ENCODE peak calls at places on chromosome 12, in four cellular contexts. C, L, W and O are unnamed samples. For H3K4me1, the result is how much of the 10 kb centered on the place peaks cover.

GRCh38 chr12:53659011-53659551 is 16.8 kb downstream of the ATP5MC2 start:
- DNase-seq in C (no peak), L (peak), W (peak), O (peak)

GRCh38 chr12:123118397-123118945 is 32.4 kb downstream of the PITPNM2 start:
- DNase-seq in C (no peak), L (no peak), W (no peak), O (no peak)

GRCh38 chr12:120799417-120800045 is 73.9 kb downstream of the ACADS start:
- DNase-seq in C (peak), L (no peak), W (no peak), O (no peak)

GRCh38 chr12:13342971-13343370 is 146.4 kb downstream of the EMP1 start:
- DNase-seq in C (no peak), L (no peak), W (no peak), O (no peak)

GRCh38 chr12:113973109-113973904 is 7.2 kb upstream of the RBM19 start:
- DNase-seq in C (no peak), L (no peak), W (no peak), O (no peak)

GRCh38 chr12:69821441-69822204 is 3.4 kb upstream of the MYRFL start:
- DNase-seq in C (no peak), L (no peak), W (no peak), O (no peak)

GRCh38 chr12:130714091-130714590 is 2.0 kb downstream of the RIMBP2 start:
- DNase-seq in C (no peak), L (no peak), W (no peak), O (no peak)

GRCh38 chr12:49201595-49202295 is 12.9 kb upstream of the TUBA1A start:
- DNase-seq in C (no peak), L (no peak), W (no peak), O (no peak)

GRCh38 chr12:17372508-17372907 is 717.5 kb downstream of the RERGL start:
- DNase-seq in C (no peak), L (no peak), W (no peak), O (no peak)

GRCh38 chr12:34403706-34404376 is 381.5 kb downstream of the ALG10 start:
- DNase-seq in C (no peak), L (no peak), W (peak), O (no peak)

GRCh38 chr12:50066402-50066801 is 9.0 kb downstream of the ASIC1 start:
- DNase-seq in C (no peak), L (no peak), W (no peak), O (no peak)

GRCh38 chr12:45834809-45835208 is 105.3 kb downstream of the ARID2 start:
- DNase-seq in C (no peak), L (no peak), W (no peak), O (no peak)

GRCh38 chr12:107330901-107331431 is 237.6 kb upstream of the CRY1 start:
- DNase-seq in C (no peak), L (no peak), W (no peak), O (no peak)

GRCh38 chr12:30691122-30691879 is 4.4 kb downstream of the IPO8 start:
- DNase-seq in C (no peak), L (peak), W (no peak), O (peak)

GRCh38 chr12:96172981-96173380 is 21.2 kb upstream of the ELK3 start:
- DNase-seq in C (no peak), L (no peak), W (no peak), O (no peak)

GRCh38 chr12:52364901-52365489 is 2.3 kb downstream of the KRT85 start:
- DNase-seq in C (no peak), L (no peak), W (no peak), O (no peak)

GRCh38 chr12:78928200-78929074 is 63.9 kb downstream of the SYT1 start:
- DNase-seq in C (no peak), L (peak), W (no peak), O (no peak)

GRCh38 chr12:60266381-60266852 is 670.6 kb downstream of the SLC16A7 start:
- DNase-seq in C (no peak), L (peak), W (no peak), O (no peak)

GRCh38 chr12:62799126-62799736 is 135.7 kb downstream of the PPM1H start:
- DNase-seq in C (no peak), L (peak), W (peak), O (no peak)

GRCh38 chr12:123363743-123364531 is 710 bp downstream of the SBNO1 start:
- DNase-seq in C (no peak), L (peak), W (peak), O (peak)

GRCh38 chr12:42144424-42145196 is at the start of gene GXYLT1:
- DNase-seq in C (peak), L (peak), W (peak), O (peak)

GRCh38 chr12:52677126-52677525 is 3.1 kb downstream of the KRT1 start:
- DNase-seq in C (no peak), L (no peak), W (no peak), O (no peak)

GRCh38 chr12:96044017-96044985 is 8.9 kb upstream of the LTA4H start:
- DNase-seq in C (no peak), L (no peak), W (no peak), O (no peak)

GRCh38 chr12:131810672-131811071 is 17.5 kb upstream of the MMP17 start:
- DNase-seq in C (no peak), L (no peak), W (no peak), O (no peak)

GRCh38 chr12:96242597-96242996 is 48.4 kb downstream of the ELK3 start:
- DNase-seq in C (no peak), L (no peak), W (no peak), O (no peak)

GRCh38 chr12:89993632-89994031 is 285.0 kb upstream of the ATP2B1 start:
- DNase-seq in C (no peak), L (no peak), W (no peak), O (no peak)

GRCh38 chr12:89988556-89988955 is 279.9 kb upstream of the ATP2B1 start:
- DNase-seq in C (no peak), L (no peak), W (no peak), O (no peak)

GRCh38 chr12:89994901-89995300 is 286.3 kb upstream of the ATP2B1 start:
- DNase-seq in C (no peak), L (no peak), W (no peak), O (no peak)

GRCh38 chr12:89992668-89993401 is 284.2 kb upstream of the ATP2B1 start:
- DNase-seq in C (no peak), L (no peak), W (no peak), O (no peak)

DNA sequence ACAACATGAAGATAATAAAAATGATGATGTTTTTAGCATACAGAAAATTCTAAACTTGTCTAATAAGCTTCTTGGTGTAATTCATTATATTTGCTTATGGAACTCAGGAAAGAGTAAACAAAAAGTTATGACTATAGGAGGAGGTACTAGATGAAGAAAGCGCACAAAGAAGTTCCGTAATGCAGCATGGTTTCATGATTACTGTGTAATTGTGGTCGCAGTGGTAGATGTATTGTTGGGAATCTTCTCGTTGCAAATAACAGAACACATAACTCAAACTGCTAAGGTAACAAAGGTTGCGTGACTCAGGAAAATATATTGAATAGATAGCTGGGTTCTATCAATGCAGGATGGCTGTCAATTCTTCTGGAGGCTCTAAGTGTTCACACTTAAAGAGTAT is 283.2 kb upstream of the ATP2B1 start:
- DNase-seq in C (no peak), L (no peak), W (no peak), O (no peak)
- H3K4me1 ChIP-seq in C (under half), L (under half), W (under half), O (under half)

GRCh38 chr12:122064780-122065588 is 13.6 kb upstream of the MLXIP start:
- DNase-seq in C (no peak), L (no peak), W (no peak), O (no peak)

GRCh38 chr12:122064034-122064777 is 14.3 kb upstream of the MLXIP start:
- DNase-seq in C (peak), L (peak), W (peak), O (peak)

GRCh38 chr12:122061253-122061652 is 17.3 kb upstream of the MLXIP start:
- DNase-seq in C (no peak), L (no peak), W (no peak), O (no peak)

GRCh38 chr12:122063691-122064033 is 14.9 kb upstream of the MLXIP start:
- DNase-seq in C (no peak), L (no peak), W (no peak), O (no peak)

GRCh38 chr12:122062832-122063690 is 15.5 kb upstream of the MLXIP start:
- DNase-seq in C (no peak), L (peak), W (peak), O (no peak)
- TF ChIP-seq EP300 in C (no peak), L (no peak), W (no peak), O (peak)

DNA sequence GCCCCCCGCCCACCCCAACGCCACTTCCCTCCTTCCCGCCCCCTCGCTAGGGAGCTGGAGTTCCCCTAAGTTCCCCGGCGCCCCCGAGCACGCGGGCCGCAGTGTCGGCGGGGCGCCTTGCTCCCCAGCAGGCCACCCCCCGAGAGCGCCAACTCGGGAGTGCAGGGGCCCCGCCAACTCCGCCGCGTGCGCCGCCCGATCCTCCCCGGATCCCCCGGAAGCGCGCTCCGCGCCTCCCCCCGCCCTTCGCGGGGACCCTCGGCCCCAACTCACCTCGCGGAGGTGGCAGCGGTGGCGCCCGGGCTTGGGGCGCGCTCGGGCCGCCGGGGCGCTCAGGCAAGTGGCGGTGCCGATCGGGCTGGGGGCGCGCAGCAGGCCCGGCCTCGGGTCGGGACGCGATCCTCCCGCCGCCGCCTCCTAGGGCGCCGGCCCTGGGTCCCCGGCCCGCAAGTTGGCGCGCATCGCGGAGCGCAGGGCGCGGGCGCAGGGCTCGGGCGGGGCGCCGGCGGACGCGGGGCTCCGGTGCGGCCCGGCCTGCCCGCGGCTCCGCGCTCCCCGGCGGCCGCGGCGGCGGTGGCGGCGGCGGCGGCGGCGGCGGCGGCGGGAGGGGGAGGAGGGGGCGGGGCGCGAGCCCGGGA is at the start of gene NCOR2:
- DNase-seq in C (no peak), L (no peak), W (no peak), O (no peak)
- TF ChIP-seq POLR2A in C (peak), L (peak), W (no peak), O (no peak)

DNA sequence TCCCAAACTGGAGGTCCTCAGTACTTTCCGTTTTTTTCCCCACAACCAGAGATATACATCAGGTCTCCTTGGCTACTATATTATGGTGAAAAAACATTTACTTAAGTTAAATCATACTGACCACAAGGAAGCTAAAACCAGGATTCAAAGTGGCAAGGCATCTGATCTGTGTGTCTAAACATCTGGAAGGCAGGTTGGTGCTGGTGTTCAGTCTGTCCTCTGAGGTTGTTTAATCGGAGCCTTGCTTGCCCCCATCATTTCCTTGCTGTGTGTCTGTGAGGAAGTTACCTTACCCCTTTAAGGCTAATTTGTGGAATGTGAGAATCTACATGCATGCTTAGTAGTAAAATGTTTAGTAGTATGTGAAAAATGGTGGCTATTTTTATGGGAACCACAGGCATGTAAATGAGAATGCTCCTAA is 75.6 kb downstream of the GALNT4 start:
- DNase-seq in C (no peak), L (no peak), W (no peak), O (no peak)
- H3K4me1 ChIP-seq in C (under half), L (under half), W (under half), O (under half)

GRCh38 chr12:5073838-5074237 is 30.2 kb downstream of the KCNA5 start:
- DNase-seq in C (no peak), L (no peak), W (no peak), O (no peak)

GRCh38 chr12:5073054-5073453 is 29.4 kb downstream of the KCNA5 start:
- DNase-seq in C (no peak), L (no peak), W (no peak), O (no peak)

GRCh38 chr12:5076761-5077160 is 33.1 kb downstream of the KCNA5 start:
- DNase-seq in C (no peak), L (no peak), W (no peak), O (no peak)

GRCh38 chr12:5081016-5081415 is 37.3 kb downstream of the KCNA5 start:
- DNase-seq in C (no peak), L (no peak), W (no peak), O (no peak)

DNA sequence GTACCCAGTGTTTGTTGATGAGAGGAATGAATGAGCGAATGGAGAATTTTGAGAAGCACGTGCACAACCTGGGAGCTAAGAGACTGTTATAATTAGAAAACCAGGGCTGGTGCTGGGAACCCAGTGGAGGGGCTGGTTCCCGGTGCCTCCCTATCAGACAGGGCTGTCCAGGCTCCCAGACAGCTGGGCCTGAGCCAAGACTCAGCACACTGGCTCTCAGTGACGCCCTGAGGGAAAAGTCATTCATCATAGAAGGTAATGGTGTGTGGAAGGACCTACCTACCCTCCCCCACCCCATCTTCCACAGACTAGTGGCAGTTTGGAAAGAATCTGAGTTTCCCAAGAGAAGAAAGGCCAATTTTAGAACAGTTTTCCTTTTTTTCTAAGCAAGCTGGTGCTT is 34.7 kb downstream of the KCNA5 start:
- DNase-seq in C (no peak), L (no peak), W (no peak), O (no peak)
- TF ChIP-seq EP300 in C (no peak), L (no peak), W (no peak), O (no peak)

GRCh38 chr12:57135939-57136338 is 7.7 kb downstream of the LRP1 start:
- DNase-seq in C (no peak), L (no peak), W (no peak), O (no peak)

GRCh38 chr12:57141249-57141648 is 6.2 kb downstream of the LRP1-AS start:
- DNase-seq in C (no peak), L (no peak), W (no peak), O (no peak)

GRCh38 chr12:57135487-57135886 is 7.2 kb downstream of the LRP1 start:
- DNase-seq in C (no peak), L (no peak), W (no peak), O (no peak)

GRCh38 chr12:57139796-57140649 is 7.4 kb downstream of the LRP1-AS start:
- DNase-seq in C (no peak), L (no peak), W (no peak), O (no peak)

DNA sequence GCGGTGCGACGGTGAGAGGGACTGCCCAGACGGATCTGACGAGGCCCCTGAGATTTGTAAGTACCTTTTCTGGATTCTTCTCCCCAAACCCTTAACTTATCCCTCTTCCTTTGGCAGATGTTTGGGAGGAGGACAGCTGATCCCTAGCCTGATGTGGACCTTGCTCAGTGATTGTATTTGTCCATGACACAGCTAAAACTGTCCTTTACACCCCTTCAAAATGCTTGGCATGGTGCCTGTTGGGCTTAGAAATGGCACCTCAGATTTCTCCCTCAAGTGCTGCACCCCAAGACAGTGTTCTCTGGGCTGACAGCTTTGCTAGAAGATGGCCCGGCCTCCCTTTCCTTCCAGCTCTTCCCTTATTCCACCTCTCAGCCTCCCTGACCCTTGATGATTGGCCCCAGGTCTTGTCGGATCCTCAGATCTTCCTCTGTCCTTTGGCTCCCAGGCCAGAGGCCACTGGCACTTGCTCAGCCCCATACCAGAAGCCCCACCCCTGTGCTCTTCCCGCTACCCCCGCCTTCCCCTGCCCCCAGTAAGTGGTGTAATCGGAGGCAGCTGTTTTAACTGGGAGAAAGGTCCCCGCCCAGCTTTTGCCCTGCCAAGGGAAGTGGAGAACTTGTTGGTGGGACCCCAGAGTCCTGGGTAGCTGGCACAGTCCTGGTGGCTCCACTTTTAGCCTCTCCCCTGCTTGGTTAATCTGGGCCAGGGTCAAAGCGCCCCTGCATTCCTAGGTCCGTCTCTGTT is 8.7 kb downstream of the LRP1-AS start:
- DNase-seq in C (no peak), L (no peak), W (peak), O (peak)
- TF ChIP-seq POLR2A in C (no peak), L (no peak), W (no peak), O (no peak)

DNA sequence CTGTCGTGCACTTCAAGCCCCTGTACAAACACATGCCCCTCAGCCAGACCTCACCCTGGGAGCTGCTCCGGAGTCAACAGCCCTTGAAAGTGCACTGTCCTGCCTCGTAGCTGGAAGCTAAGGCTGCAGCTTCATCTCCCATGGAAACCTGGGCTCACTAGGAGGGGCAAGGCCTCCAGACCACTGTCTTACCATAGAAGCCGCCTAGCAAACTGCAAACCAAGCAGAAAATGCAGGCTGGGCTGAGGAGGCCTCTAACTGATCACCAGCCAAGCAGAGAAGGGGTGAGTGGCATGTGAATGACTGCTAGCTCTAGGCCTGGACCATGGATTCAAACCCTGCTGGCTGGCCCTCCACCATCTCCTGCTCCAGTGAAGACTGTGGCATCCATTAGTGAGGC is 340.2 kb downstream of the CACNA1C start:
- DNase-seq in C (no peak), L (no peak), W (no peak), O (no peak)
- H3K4me1 ChIP-seq in C (under half), L (under half), W (under half), O (under half)

GRCh38 chr12:3213768-3214167 is 136.6 kb downstream of the TSPAN9 start:
- DNase-seq in C (no peak), L (no peak), W (no peak), O (no peak)
- TF ChIP-seq EP300 in C (no peak), L (no peak), W (no peak), O (no peak)

GRCh38 chr12:6975297-6976032 is 4.8 kb downstream of the EMG1 start:
- DNase-seq in C (no peak), L (no peak), W (no peak), O (no peak)
- TF ChIP-seq POLR2A in C (no peak), L (no peak), W (no peak), O (no peak)